ENCODE peak calls at places on chromosomes 2 and 18, in six cellular contexts. Q is endothelial cell of umbilical vein; V is omental fat pad; J is naive thymus-derived CD4-positive, alpha-beta T cell; U is globus pallidus; O is ACHN. R is an unnamed sample.

GRCh38 chr2:12923907-12924610 is 207.3 kb downstream of the TRIB2 start:
- DNase-seq in Q (peak; percentile 71), V (no peak), J (no peak), U (no peak), O (no peak), R (no peak)

GRCh38 chr2:237020086-237020485 is 65.6 kb upstream of the COPS8 start:
- DNase-seq in Q (no peak), V (no peak), J (no peak), U (no peak), O (no peak), R (no peak)

GRCh38 chr18:38718365-38718901 is 1152.8 kb upstream of the CELF4 start:
- DNase-seq in Q (no peak), V (no peak), J (no peak), U (no peak), O (no peak), R (no peak)

GRCh38 chr2:158006961-158007664 is 94.6 kb upstream of the UPP2 start:
- DNase-seq in Q (no peak), V (no peak), J (peak; percentile 14), U (no peak), O (no peak), R (no peak)

GRCh38 chr2:145854039-145854755 is 1334.3 kb upstream of the ZEB2 start:
- DNase-seq in Q (no peak), V (no peak), J (no peak), U (no peak), O (no peak), R (no peak)

GRCh38 chr2:232781765-232782164 is 5.4 kb upstream of the KCNJ13 start:
- DNase-seq in Q (peak; percentile 32), V (no peak), J (no peak), U (no peak), O (peak; percentile 97), R (no peak)

GRCh38 chr18:45334188-45334587 is 281.1 kb upstream of the SLC14A2 start:
- DNase-seq in Q (no peak), V (no peak), J (no peak), U (peak; percentile 25), O (no peak), R (no peak)

GRCh38 chr2:9780368-9781130 is 62.7 kb upstream of the TAF1B start:
- DNase-seq in Q (no peak), V (no peak), J (no peak), U (no peak), O (no peak), R (no peak)

GRCh38 chr2:44572196-44572900 is 210.6 kb downstream of the CAMKMT start:
- DNase-seq in Q (no peak), V (no peak), J (no peak), U (no peak), O (peak; percentile 39), R (no peak)

GRCh38 chr2:98034745-98035144 is 39.0 kb upstream of the TMEM131 start:
- DNase-seq in Q (no peak), V (no peak), J (no peak), U (no peak), O (no peak), R (no peak)

GRCh38 chr2:153403937-153404336 is 74.6 kb downstream of the RPRM start:
- DNase-seq in Q (no peak), V (no peak), J (no peak), U (no peak), O (no peak), R (no peak)

GRCh38 chr18:4017479-4017878 is 437.6 kb downstream of the DLGAP1 start:
- DNase-seq in Q (no peak), V (no peak), J (no peak), U (no peak), O (peak; percentile 41), R (no peak)

GRCh38 chr18:39345321-39345720 is 1779.7 kb upstream of the CELF4 start:
- DNase-seq in Q (no peak), V (no peak), J (no peak), U (no peak), O (no peak), R (no peak)

R was measured in activated naive CD8-positive, alpha-beta T cell treated with anti-CD3 and anti-CD28 coated beads, Interleukin-2, amount 10 ng/mL, durations not matched to agents 7 days and 5 days.